ENCODE peak calls at places on chromosomes 3 and 15, in eight cellular contexts. F is T-cell, M is ecto neural progenitor cell, C is thoracic aorta, Y is nucleus accumbens, I is mesothelial cell of epicardium, Q is uterus, L is NCI-H1092 treated with DMSO at 0.1 percent for 48 hours. Z is an unnamed sample.

GRCh38 chr3:3087279-3087678 is 22.9 kb downstream of the IL5RA start:
- DNase-seq in F (no peak), M (no peak), C (no peak), Y (no peak), I (no peak), Q (no peak), L (no peak), Z (no peak)

GRCh38 chr15:66097151-66098018 is 156.2 kb downstream of the MEGF11 start:
- DNase-seq in F (no peak), M (no peak), C (no peak), Y (no peak), I (no peak), Q (no peak), L (no peak), Z (no peak)

GRCh38 chr15:57323299-57323805 is 53.0 kb upstream of the CGNL1 start:
- DNase-seq in F (no peak), M (no peak), C (no peak), Y (no peak), I (no peak), Q (no peak), L (no peak), Z (no peak)

GRCh38 chr15:64857421-64857820 is 15.7 kb downstream of the PLEKHO2 start:
- DNase-seq in F (no peak), M (no peak), C (no peak), Y (no peak), I (no peak), Q (no peak), L (no peak), Z (no peak)

GRCh38 chr15:64521726-64522164 is 61.4 kb downstream of the ZNF609 start:
- DNase-seq in F (no peak), M (no peak), C (no peak), Y (peak), I (no peak), Q (no peak), L (no peak), Z (peak)

GRCh38 chr15:52206446-52206845 is 15.3 kb upstream of the GNB5 start:
- DNase-seq in F (no peak), M (no peak), C (no peak), Y (no peak), I (no peak), Q (no peak), L (no peak), Z (no peak)

GRCh38 chr3:167653750-167654149 is at the start of gene WDR49:
- DNase-seq in F (no peak), M (no peak), C (no peak), Y (no peak), I (no peak), Q (no peak), L (no peak), Z (no peak)

GRCh38 chr15:40054056-40054745 is 15.2 kb upstream of the SRP14 start:
- DNase-seq in F (no peak), M (peak), C (no peak), Y (no peak), I (no peak), Q (no peak), L (no peak), Z (no peak)

GRCh38 chr3:84277822-84278221 is 681.0 kb upstream of the CADM2 start:
- DNase-seq in F (no peak), M (no peak), C (no peak), Y (no peak), I (no peak), Q (no peak), L (no peak), Z (no peak)

GRCh38 chr15:31557899-31558298 is 231.3 kb downstream of the KLF13 start:
- DNase-seq in F (no peak), M (no peak), C (no peak), Y (no peak), I (no peak), Q (no peak), L (no peak), Z (no peak)

GRCh38 chr3:4531478-4532025 is 38.4 kb downstream of the ITPR1 start:
- DNase-seq in F (no peak), M (no peak), C (no peak), Y (peak), I (no peak), Q (no peak), L (no peak), Z (no peak)

GRCh38 chr15:95174281-95174680 is 942.9 kb downstream of the MCTP2 start:
- DNase-seq in F (no peak), M (no peak), C (no peak), Y (no peak), I (no peak), Q (peak), L (no peak), Z (no peak)

GRCh38 chr3:31096661-31097060 is 202.2 kb upstream of the GADL1 start:
- DNase-seq in F (no peak), M (no peak), C (no peak), Y (no peak), I (no peak), Q (no peak), L (no peak), Z (no peak)

GRCh38 chr3:78569820-78570219 is 1198.0 kb downstream of the ROBO1 start:
- DNase-seq in F (no peak), M (no peak), C (no peak), Y (no peak), I (no peak), Q (no peak), L (no peak), Z (no peak)

GRCh38 chr3:5707794-5708193 is 520.3 kb downstream of the EDEM1 start:
- DNase-seq in F (no peak), M (no peak), C (no peak), Y (no peak), I (no peak), Q (no peak), L (no peak), Z (no peak)